ENCODE peak calls at places on chromosome 3, in six cellular contexts. O is NB4, E is neural progenitor cell, U is left lung, W is BE2C, K is thoracic aorta. Z is an unnamed sample.

GRCh38 chr3:187678869-187679268 is 8.7 kb upstream of the SST start:
- DNase-seq in E (peak), K (no peak), W (peak), U (no peak), O (peak), Z (no peak)

GRCh38 chr3:109702252-109702651 is 364.9 kb upstream of the DPPA4 start:
- DNase-seq in W (no peak), O (peak), K (no peak), U (no peak), E (no peak), Z (no peak)

GRCh38 chr3:115164374-115165221 is 17.5 kb upstream of the ZBTB20 start:
- DNase-seq in O (no peak), W (no peak), U (no peak), E (no peak), K (no peak), Z (no peak)

GRCh38 chr3:152471814-152472605 is 203.3 kb downstream of the MBNL1 start:
- DNase-seq in E (peak), K (no peak), W (peak), U (peak), O (peak), Z (no peak)

GRCh38 chr3:37988931-37989525 is 1.6 kb upstream of the VILL start:
- DNase-seq in W (no peak), O (no peak), E (no peak), U (peak), K (no peak), Z (peak)

GRCh38 chr3:60917136-60917535 is 334.1 kb downstream of the FHIT start:
- DNase-seq in E (no peak), U (no peak), W (peak), K (no peak), O (no peak), Z (no peak)

GRCh38 chr3:111352585-111352984 is 189.4 kb upstream of the CD96 start:
- DNase-seq in U (no peak), W (no peak), E (no peak), O (no peak), K (no peak), Z (no peak)

GRCh38 chr3:35483131-35483530 is 156.2 kb upstream of the ARPP21 start:
- DNase-seq in K (no peak), W (no peak), U (no peak), O (no peak), E (no peak), Z (no peak)

GRCh38 chr3:159929181-159929893 is 59.3 kb upstream of the IL12A start:
- DNase-seq in K (no peak), W (no peak), E (no peak), O (peak), U (peak), Z (no peak)

GRCh38 chr3:34140606-34141005 is 342.2 kb downstream of the PDCD6IP start:
- DNase-seq in U (no peak), K (no peak), W (no peak), E (no peak), O (no peak), Z (no peak)

GRCh38 chr3:38588276-38588971 is 61.1 kb downstream of the SCN5A start:
- DNase-seq in O (no peak), U (no peak), K (no peak), E (no peak), W (no peak), Z (peak)

GRCh38 chr3:56291953-56292352 is 176.3 kb downstream of the ERC2 start:
- DNase-seq in E (no peak), W (no peak), O (no peak), K (no peak), U (no peak), Z (no peak)

GRCh38 chr3:171442184-171442583 is 18.0 kb downstream of the TNIK start:
- DNase-seq in E (peak), O (no peak), U (no peak), K (no peak), W (no peak), Z (no peak)

GRCh38 chr3:42936157-42936981 is 30.4 kb downstream of the ZNF662 start:
- DNase-seq in K (no peak), O (no peak), E (no peak), W (no peak), U (peak), Z (peak)

GRCh38 chr3:2599471-2599870 is 500.8 kb downstream of the CNTN4 start:
- DNase-seq in W (no peak), O (no peak), E (no peak), K (no peak), U (no peak), Z (no peak)

GRCh38 chr3:104548401-104548800 is 818.3 kb upstream of the ALCAM start:
- DNase-seq in O (no peak), U (no peak), E (no peak), K (no peak), W (no peak), Z (no peak)

GRCh38 chr3:65593780-65594752 is 444.7 kb downstream of the MAGI1 start:
- DNase-seq in O (no peak), W (no peak), U (no peak), K (no peak), E (no peak), Z (no peak)

GRCh38 chr3:24306518-24306917 is 188.1 kb downstream of the THRB start:
- DNase-seq in O (no peak), U (no peak), E (no peak), K (no peak), W (no peak), Z (no peak)

GRCh38 chr3:195441971-195442572 is 748 bp downstream of the ACAP2 start:
- DNase-seq in O (peak), W (peak), U (peak), K (peak), E (peak), Z (peak)

GRCh38 chr3:29478671-29479070 is 197.8 kb downstream of the RBMS3 start:
- DNase-seq in E (no peak), O (no peak), W (no peak), K (no peak), U (no peak), Z (no peak)

GRCh38 chr3:127580327-127581060 is 10.0 kb downstream of the TPRA1 start:
- DNase-seq in O (no peak), K (no peak), U (no peak), W (no peak), E (no peak), Z (no peak)

GRCh38 chr3:160381470-160381869 is 17.6 kb downstream of the IFT80 start:
- DNase-seq in O (no peak), W (no peak), K (no peak), E (no peak), U (no peak), Z (no peak)

GRCh38 chr3:134078169-134078821 is 48.6 kb upstream of the SLCO2A1 start:
- DNase-seq in O (no peak), E (no peak), U (no peak), W (no peak), K (no peak), Z (peak)

GRCh38 chr3:41277790-41278465 is 78.6 kb downstream of the CTNNB1 start:
- DNase-seq in E (peak), U (no peak), O (no peak), W (no peak), K (no peak), Z (no peak)

GRCh38 chr3:167740961-167741587 is 5.6 kb downstream of the SERPINI1 start:
- DNase-seq in K (no peak), U (no peak), O (peak), E (peak), W (peak), Z (no peak)

GRCh38 chr3:66353039-66353438 is 132.2 kb downstream of the SLC25A26 start:
- DNase-seq in E (no peak), U (no peak), O (no peak), K (no peak), W (no peak), Z (no peak)

GRCh38 chr3:30221622-30222021 is 384.8 kb upstream of the TGFBR2 start:
- DNase-seq in W (no peak), O (peak), U (no peak), E (no peak), K (no peak), Z (no peak)

GRCh38 chr3:126540342-126540849 is 16.4 kb downstream of the CHST13 start:
- DNase-seq in U (peak), E (no peak), W (no peak), O (peak), K (peak), Z (peak)

GRCh38 chr3:186514296-186515002 is 29.7 kb downstream of the CRYGS start:
- DNase-seq in U (no peak), K (no peak), W (no peak), E (no peak), O (peak), Z (no peak)

GRCh38 chr3:65342084-65342683 is 654.4 kb upstream of the ADAMTS9 start:
- DNase-seq in E (peak), O (peak), U (no peak), W (peak), K (no peak), Z (no peak)

GRCh38 chr3:58025824-58026579 is 17.8 kb downstream of the FLNB start:
- DNase-seq in K (no peak), E (no peak), O (no peak), W (no peak), U (peak), Z (peak)

GRCh38 chr3:168117059-168117458 is 21.3 kb upstream of the GOLIM4 start:
- DNase-seq in E (no peak), W (no peak), O (no peak), U (peak), K (no peak), Z (no peak)

GRCh38 chr3:11212301-11212613 is 58.0 kb downstream of the HRH1 start:
- DNase-seq in W (no peak), O (no peak), K (no peak), U (no peak), E (no peak), Z (no peak)

GRCh38 chr3:109023656-109024254 is 70.1 kb upstream of the GUCA1C start:
- DNase-seq in W (peak), E (peak), O (peak), K (no peak), U (no peak), Z (no peak)

GRCh38 chr3:43499256-43499655 is 122.6 kb downstream of the ANO10 start:
- DNase-seq in K (no peak), W (no peak), E (no peak), O (peak), U (peak), Z (no peak)

GRCh38 chr3:123027292-123028232 is at the start of gene SEMA5B:
- DNase-seq in E (peak), W (peak), O (no peak), K (no peak), U (no peak), Z (peak)

DNA sequence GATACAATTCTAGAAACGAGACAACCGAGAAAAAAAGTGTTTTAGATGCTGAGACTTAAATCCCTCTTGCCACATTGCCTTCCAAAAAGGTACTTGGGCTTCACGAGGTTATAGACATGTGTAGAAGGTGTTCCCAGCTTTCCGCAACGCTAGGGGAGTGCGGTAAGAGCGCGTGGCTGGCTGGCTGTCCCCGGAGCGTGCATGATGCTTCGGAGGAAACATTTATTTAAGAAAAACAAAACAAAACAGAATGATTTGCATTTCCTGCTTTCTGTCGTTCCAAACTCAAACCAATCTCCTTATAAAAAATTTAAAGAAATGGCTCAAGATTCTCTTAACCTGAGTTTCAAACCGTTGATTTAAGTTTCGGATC is 841 bp downstream of the SLC6A20 start:
- DNase-seq in U (no peak), K (no peak), O (no peak), W (no peak), E (peak), Z (no peak)
- H3K4me3 ChIP-seq in U (peak), K (peak), O (no peak), W (no peak), E (peak), Z (peak)

DNA sequence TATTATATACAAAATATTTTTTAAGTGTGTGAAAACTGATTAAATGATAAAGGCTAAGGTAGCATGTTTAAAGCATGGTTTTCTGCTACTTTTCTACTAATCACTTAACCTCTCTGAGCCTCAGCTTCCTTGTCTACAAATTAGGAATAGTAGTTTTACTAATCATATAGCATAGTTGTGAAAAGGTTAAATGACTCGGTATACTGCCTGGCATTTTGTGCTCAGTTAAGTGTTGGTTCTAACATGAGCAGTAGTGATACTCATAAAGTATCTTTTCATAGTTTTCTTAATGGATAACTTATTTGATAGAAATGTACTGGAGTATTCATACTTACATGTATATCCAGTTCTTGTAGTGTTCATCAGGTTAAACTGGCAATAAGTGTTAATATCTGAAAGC is 13.6 kb downstream of the RASA2 start:
- DNase-seq in W (no peak), O (no peak), U (no peak), E (no peak), K (no peak), Z (no peak)
- H3K4me3 ChIP-seq in W (no peak), O (no peak), U (no peak), E (no peak), K (no peak), Z (no peak)

DNA sequence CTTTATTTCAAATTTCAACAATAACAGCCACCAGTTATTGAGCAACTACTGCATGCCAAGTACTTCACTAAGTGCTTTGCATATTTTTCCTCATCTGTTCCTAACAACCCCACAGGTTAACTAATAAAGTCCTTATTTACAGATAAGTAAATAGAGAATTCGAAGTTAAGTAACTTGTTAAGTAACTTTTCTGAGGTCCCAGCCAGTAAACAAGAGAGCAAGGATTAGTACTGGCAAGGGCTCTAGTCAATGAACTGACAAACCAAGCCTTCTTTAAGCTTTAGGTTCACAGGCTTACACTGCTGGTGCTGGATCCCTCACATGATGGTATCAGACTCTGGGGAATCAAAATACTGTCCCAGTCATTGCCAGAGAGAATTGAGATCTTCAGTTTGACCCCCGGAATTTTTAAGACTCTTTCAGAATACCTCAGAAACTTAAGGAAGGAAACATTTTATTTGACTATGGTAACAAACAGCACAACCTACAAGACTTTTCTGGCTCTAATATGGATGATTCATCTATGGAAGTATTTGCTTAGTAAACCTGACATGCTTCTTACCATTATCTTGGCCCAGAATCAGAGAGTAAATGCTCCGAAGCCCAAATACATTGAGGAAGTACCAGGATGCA is 16.5 kb downstream of the EMC3 start:
- DNase-seq in O (no peak), W (no peak), U (no peak), E (no peak), K (no peak), Z (no peak)
- H3K4me3 ChIP-seq in O (no peak), W (no peak), U (no peak), E (no peak), K (no peak), Z (no peak)

GRCh38 chr3:124846189-124846588 is 41.0 kb downstream of the ITGB5 start:
- DNase-seq in U (no peak), K (no peak), O (no peak), E (no peak), W (no peak), Z (no peak)

GRCh38 chr3:124847863-124848262 is 39.3 kb downstream of the ITGB5 start:
- DNase-seq in W (no peak), E (no peak), K (no peak), O (no peak), U (no peak), Z (no peak)

GRCh38 chr3:124843068-124843467 is 44.1 kb downstream of the ITGB5 start:
- DNase-seq in E (no peak), K (no peak), O (no peak), U (no peak), W (no peak), Z (no peak)

GRCh38 chr3:124843496-124843895 is 43.7 kb downstream of the ITGB5 start:
- DNase-seq in O (no peak), U (no peak), W (peak), K (no peak), E (no peak), Z (no peak)

GRCh38 chr3:124845406-124845805 is 41.8 kb downstream of the ITGB5 start:
- DNase-seq in K (no peak), O (no peak), W (no peak), E (no peak), U (no peak), Z (no peak)
- H3K4me3 ChIP-seq in K (peak), O (no peak), W (no peak), E (no peak), U (no peak), Z (no peak)

GRCh38 chr3:100769693-100770092 is 60.4 kb downstream of the TFG start:
- DNase-seq in U (no peak), W (no peak), K (no peak), O (no peak), E (peak), Z (no peak)
- H3K4me3 ChIP-seq in U (no peak), W (no peak), K (no peak), O (no peak), E (no peak), Z (no peak)

GRCh38 chr3:189778340-189778950 is 147.3 kb downstream of the TP63 start:
- DNase-seq in E (no peak), W (no peak), K (no peak), U (no peak), O (no peak), Z (no peak)

GRCh38 chr3:189776163-189776824 is 145.1 kb downstream of the TP63 start:
- DNase-seq in O (no peak), E (peak), K (no peak), U (no peak), W (no peak), Z (no peak)

GRCh38 chr3:189780556-189781270 is 149.5 kb downstream of the TP63 start:
- DNase-seq in O (no peak), W (no peak), E (no peak), U (no peak), K (no peak), Z (no peak)

GRCh38 chr3:189781384-189781783 is 150.2 kb downstream of the TP63 start:
- DNase-seq in K (no peak), U (no peak), W (no peak), E (no peak), O (no peak), Z (no peak)

GRCh38 chr3:189779166-189779565 is 148.0 kb downstream of the TP63 start:
- DNase-seq in E (peak), K (no peak), O (no peak), U (no peak), W (no peak), Z (no peak)
- H3K4me3 ChIP-seq in E (no peak), K (no peak), O (no peak), U (no peak), W (no peak), Z (no peak)

DNA sequence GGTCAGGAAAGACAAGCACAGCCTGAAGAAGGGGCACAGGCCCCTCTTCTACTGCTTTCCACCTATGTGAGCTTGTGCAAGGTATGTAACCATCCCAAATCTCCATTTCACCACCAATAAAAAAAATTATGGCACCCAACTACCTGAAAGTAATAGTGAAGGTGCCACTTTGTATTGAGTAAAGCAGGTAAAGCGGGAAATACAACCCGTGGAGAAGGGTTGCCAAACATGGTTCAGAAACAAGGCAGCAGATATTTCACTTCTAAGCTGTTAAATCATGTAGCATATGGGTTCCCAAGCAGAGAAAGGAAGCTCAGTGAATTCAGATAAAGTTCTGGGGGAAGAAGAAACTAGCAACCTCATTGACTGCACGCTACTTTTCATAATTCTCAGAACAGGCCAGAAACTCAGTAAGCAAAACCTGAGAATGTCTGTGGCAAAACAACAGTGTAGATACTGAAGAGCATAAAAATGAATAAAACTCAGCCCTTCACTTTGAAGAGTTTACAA is 4.1 kb downstream of the PLOD2 start:
- DNase-seq in W (no peak), K (no peak), U (no peak), O (no peak), E (no peak), Z (no peak)
- H3K4me3 ChIP-seq in W (no peak), K (peak), U (no peak), O (no peak), E (no peak), Z (peak)

GRCh38 chr3:16789344-16790100 is 95.2 kb upstream of the PLCL2 start:
- DNase-seq in U (no peak), W (no peak), O (peak), K (no peak), E (peak), Z (no peak)
- H3K4me3 ChIP-seq in U (no peak), W (no peak), O (no peak), K (no peak), E (peak), Z (no peak)

GRCh38 chr3:184003187-184003967 is 14.3 kb downstream of the ABCC5 start:
- DNase-seq in W (no peak), U (no peak), K (no peak), E (no peak), O (no peak), Z (no peak)

GRCh38 chr3:184004483-184004882 is 13.2 kb downstream of the ABCC5 start:
- DNase-seq in U (no peak), O (no peak), W (no peak), K (no peak), E (no peak), Z (no peak)

GRCh38 chr3:184002469-184002868 is 15.2 kb downstream of the ABCC5 start:
- DNase-seq in W (no peak), U (no peak), K (no peak), O (no peak), E (no peak), Z (no peak)

GRCh38 chr3:184008161-184008560 is 9.5 kb downstream of the ABCC5 start:
- DNase-seq in W (no peak), U (no peak), E (no peak), K (no peak), O (no peak), Z (no peak)

DNA sequence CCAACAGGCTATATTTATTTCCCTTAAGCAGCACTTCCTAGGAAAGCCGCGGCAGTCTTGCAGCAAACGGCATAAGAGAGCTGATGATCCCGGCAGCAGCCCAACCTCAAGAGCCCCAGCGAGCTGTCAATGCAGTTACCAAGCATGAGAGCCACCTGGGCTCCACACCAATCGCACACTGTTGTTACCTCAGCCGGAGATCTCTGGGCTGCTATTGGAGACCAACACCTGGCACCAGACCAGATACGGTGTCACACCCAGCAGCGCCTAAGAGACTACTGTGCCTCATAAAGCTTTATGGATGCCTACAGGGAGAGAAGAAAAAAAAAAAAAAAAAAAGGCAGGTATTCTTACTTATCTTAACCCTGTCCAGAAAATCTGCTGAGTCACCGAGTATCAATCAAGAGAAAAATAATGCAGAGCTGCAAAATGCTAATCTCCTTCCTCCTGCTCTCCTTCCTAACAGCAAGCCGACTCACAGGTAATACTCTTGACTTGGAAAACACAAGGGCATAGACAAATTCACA is 11.6 kb downstream of the ABCC5 start:
- DNase-seq in W (peak), K (no peak), E (no peak), O (peak), U (peak), Z (peak)
- H3K4me3 ChIP-seq in W (no peak), K (peak), E (no peak), O (no peak), U (peak), Z (peak)

Z was measured in kidney.